ENCODE peak calls at places on chromosomes 3 and 15, in seven cellular contexts. One of them, this sample, is unnamed.

GRCh38 chr3:138442433-138442832 is 8.0 kb downstream of the ESYT3 start:
- DNase-seq in WERI-Rb-1: peak; percentile 74
- DNase-seq in H9: no peak
- DNase-seq in epithelial cell of esophagus: peak; percentile 61
- DNase-seq in K562: peak; percentile 83
- DNase-seq in A549: peak; percentile 78
- DNase-seq in neural crest cell: no peak
- DNase-seq in this sample: no peak

GRCh38 chr3:64214002-64214696 is 11.1 kb downstream of the PRICKLE2 start:
- DNase-seq in WERI-Rb-1: no peak
- DNase-seq in H9: no peak
- DNase-seq in epithelial cell of esophagus: peak; percentile 34
- DNase-seq in K562: no peak
- DNase-seq in A549: no peak
- DNase-seq in neural crest cell: no peak
- DNase-seq in this sample: no peak

GRCh38 chr15:83305696-83306291 is 21.3 kb upstream of the BNC1 start:
- DNase-seq in WERI-Rb-1: peak; percentile 68
- DNase-seq in H9: peak; percentile 40
- DNase-seq in epithelial cell of esophagus: peak; percentile 87
- DNase-seq in K562: no peak
- DNase-seq in A549: no peak
- DNase-seq in neural crest cell: no peak
- DNase-seq in this sample: no peak

GRCh38 chr3:141644931-141645330 is 93.2 kb upstream of the RNF7 start:
- DNase-seq in WERI-Rb-1: peak; percentile 61
- DNase-seq in H9: peak; percentile 93
- DNase-seq in epithelial cell of esophagus: peak; percentile 68
- DNase-seq in K562: peak; percentile 82
- DNase-seq in A549: peak; percentile 47
- DNase-seq in neural crest cell: peak; percentile 56
- DNase-seq in this sample: peak; percentile 78

GRCh38 chr3:175212896-175213295 is 353.8 kb downstream of the NAALADL2 start:
- DNase-seq in WERI-Rb-1: no peak
- DNase-seq in H9: no peak
- DNase-seq in epithelial cell of esophagus: peak; percentile 72
- DNase-seq in K562: no peak
- DNase-seq in A549: no peak
- DNase-seq in neural crest cell: no peak
- DNase-seq in this sample: no peak

GRCh38 chr3:8596706-8597514 is 47.7 kb downstream of the SSUH2 start:
- DNase-seq in WERI-Rb-1: no peak
- DNase-seq in H9: no peak
- DNase-seq in epithelial cell of esophagus: peak; percentile 84
- DNase-seq in K562: no peak
- DNase-seq in A549: no peak
- DNase-seq in neural crest cell: no peak
- DNase-seq in this sample: no peak

GRCh38 chr15:87354661-87355410 is 901.7 kb downstream of the NTRK3 start:
- DNase-seq in WERI-Rb-1: no peak
- DNase-seq in H9: no peak
- DNase-seq in epithelial cell of esophagus: peak; percentile 92
- DNase-seq in K562: no peak
- DNase-seq in A549: no peak
- DNase-seq in neural crest cell: no peak
- DNase-seq in this sample: no peak

GRCh38 chr15:38868326-38869114 is 303.9 kb upstream of the RASGRP1 start:
- DNase-seq in WERI-Rb-1: no peak
- DNase-seq in H9: no peak
- DNase-seq in epithelial cell of esophagus: peak; percentile 96
- DNase-seq in K562: no peak
- DNase-seq in A549: peak; percentile 88
- DNase-seq in neural crest cell: no peak
- DNase-seq in this sample: no peak

GRCh38 chr3:179026636-179027035 is 45.0 kb downstream of the ZMAT3 start:
- DNase-seq in WERI-Rb-1: no peak
- DNase-seq in H9: no peak
- DNase-seq in epithelial cell of esophagus: no peak
- DNase-seq in K562: no peak
- DNase-seq in A549: no peak
- DNase-seq in neural crest cell: no peak
- DNase-seq in this sample: no peak

GRCh38 chr3:55091381-55092225 is 163.7 kb upstream of the LRTM1 start:
- DNase-seq in WERI-Rb-1: no peak
- DNase-seq in H9: no peak
- DNase-seq in epithelial cell of esophagus: peak; percentile 20
- DNase-seq in K562: no peak
- DNase-seq in A549: no peak
- DNase-seq in neural crest cell: no peak
- DNase-seq in this sample: no peak

GRCh38 chr3:41881233-41881821 is 80.6 kb downstream of the ULK4 start:
- DNase-seq in WERI-Rb-1: no peak
- DNase-seq in H9: no peak
- DNase-seq in epithelial cell of esophagus: peak; percentile 49
- DNase-seq in K562: peak; percentile 61
- DNase-seq in A549: no peak
- DNase-seq in neural crest cell: no peak
- DNase-seq in this sample: no peak

GRCh38 chr3:72694398-72694797 is 153.8 kb downstream of the SHQ1 start:
- DNase-seq in WERI-Rb-1: no peak
- DNase-seq in H9: no peak
- DNase-seq in epithelial cell of esophagus: no peak
- DNase-seq in K562: no peak
- DNase-seq in A549: no peak
- DNase-seq in neural crest cell: no peak
- DNase-seq in this sample: no peak

GRCh38 chr15:43186003-43186353 is 775 bp downstream of the CCNDBP1 start:
- DNase-seq in WERI-Rb-1: no peak
- DNase-seq in H9: no peak
- DNase-seq in epithelial cell of esophagus: no peak
- DNase-seq in K562: no peak
- DNase-seq in A549: peak; percentile 16
- DNase-seq in neural crest cell: no peak
- DNase-seq in this sample: no peak

GRCh38 chr3:13012228-13012691 is 61.0 kb downstream of the IQSEC1 start:
- DNase-seq in WERI-Rb-1: no peak
- DNase-seq in H9: no peak
- DNase-seq in epithelial cell of esophagus: no peak
- DNase-seq in K562: no peak
- DNase-seq in A549: no peak
- DNase-seq in neural crest cell: no peak
- DNase-seq in this sample: no peak

GRCh38 chr3:183664913-183665381 is 29.5 kb downstream of the KLHL24 start:
- DNase-seq in WERI-Rb-1: no peak
- DNase-seq in H9: no peak
- DNase-seq in epithelial cell of esophagus: peak; percentile 32
- DNase-seq in K562: no peak
- DNase-seq in A549: no peak
- DNase-seq in neural crest cell: no peak
- DNase-seq in this sample: no peak

GRCh38 chr3:122392868-122393844 is 9.2 kb downstream of the FAM162A start:
- DNase-seq in WERI-Rb-1: no peak
- DNase-seq in H9: no peak
- DNase-seq in epithelial cell of esophagus: peak; percentile 55
- DNase-seq in K562: peak; percentile 43
- DNase-seq in A549: peak; percentile 43
- DNase-seq in neural crest cell: no peak
- DNase-seq in this sample: no peak

GRCh38 chr15:83112233-83112958 is 5.0 kb downstream of the TM6SF1 start:
- DNase-seq in WERI-Rb-1: no peak
- DNase-seq in H9: no peak
- DNase-seq in epithelial cell of esophagus: no peak
- DNase-seq in K562: no peak
- DNase-seq in A549: no peak
- DNase-seq in neural crest cell: no peak
- DNase-seq in this sample: no peak

GRCh38 chr3:48369685-48370329 is 2.2 kb upstream of the FBXW12 start:
- DNase-seq in WERI-Rb-1: no peak
- DNase-seq in H9: no peak
- DNase-seq in epithelial cell of esophagus: no peak
- DNase-seq in K562: peak; percentile 6
- DNase-seq in A549: no peak
- DNase-seq in neural crest cell: no peak
- DNase-seq in this sample: no peak

GRCh38 chr3:14458434-14459280 is 56.3 kb downstream of the SLC6A6 start:
- DNase-seq in WERI-Rb-1: peak; percentile 23
- DNase-seq in H9: no peak
- DNase-seq in epithelial cell of esophagus: peak; percentile 46
- DNase-seq in K562: no peak
- DNase-seq in A549: no peak
- DNase-seq in neural crest cell: no peak
- DNase-seq in this sample: no peak

GRCh38 chr3:113242091-113242581 is 30.8 kb downstream of the BOC start:
- DNase-seq in WERI-Rb-1: peak; percentile 24
- DNase-seq in H9: peak; percentile 19
- DNase-seq in epithelial cell of esophagus: no peak
- DNase-seq in K562: no peak
- DNase-seq in A549: no peak
- DNase-seq in neural crest cell: no peak
- DNase-seq in this sample: no peak

GRCh38 chr15:40766194-40766830 is 2.4 kb downstream of the GCHFR start:
- DNase-seq in WERI-Rb-1: no peak
- DNase-seq in H9: no peak
- DNase-seq in epithelial cell of esophagus: peak; percentile 18
- DNase-seq in K562: no peak
- DNase-seq in A549: no peak
- DNase-seq in neural crest cell: no peak
- DNase-seq in this sample: no peak

GRCh38 chr3:160003520-160004128 is 15.0 kb downstream of the IL12A start:
- DNase-seq in WERI-Rb-1: peak; percentile 75
- DNase-seq in H9: peak; percentile 82
- DNase-seq in epithelial cell of esophagus: peak; percentile 58
- DNase-seq in K562: peak; percentile 34
- DNase-seq in A549: peak; percentile 60
- DNase-seq in neural crest cell: peak; percentile 20
- DNase-seq in this sample: peak; percentile 67

GRCh38 chr3:122092460-122093165 is 37.5 kb downstream of the CD86 start:
- DNase-seq in WERI-Rb-1: peak; percentile 14
- DNase-seq in H9: peak; percentile 41
- DNase-seq in epithelial cell of esophagus: peak; percentile 86
- DNase-seq in K562: peak; percentile 28
- DNase-seq in A549: no peak
- DNase-seq in neural crest cell: no peak
- DNase-seq in this sample: no peak

GRCh38 chr15:43250785-43251184 is 15.9 kb downstream of the TGM5 start:
- DNase-seq in WERI-Rb-1: no peak
- DNase-seq in H9: no peak
- DNase-seq in epithelial cell of esophagus: peak; percentile 86
- DNase-seq in K562: no peak
- DNase-seq in A549: no peak
- DNase-seq in neural crest cell: no peak
- DNase-seq in this sample: no peak

GRCh38 chr3:190671658-190672057 is 157.8 kb downstream of the IL1RAP start:
- DNase-seq in WERI-Rb-1: no peak
- DNase-seq in H9: no peak
- DNase-seq in epithelial cell of esophagus: no peak
- DNase-seq in K562: no peak
- DNase-seq in A549: no peak
- DNase-seq in neural crest cell: no peak
- DNase-seq in this sample: no peak

GRCh38 chr3:87350367-87351199 is 74.2 kb upstream of the POU1F1 start:
- DNase-seq in WERI-Rb-1: no peak
- DNase-seq in H9: no peak
- DNase-seq in epithelial cell of esophagus: peak; percentile 59
- DNase-seq in K562: peak; percentile 43
- DNase-seq in A549: peak; percentile 43
- DNase-seq in neural crest cell: no peak
- DNase-seq in this sample: no peak

DNA sequence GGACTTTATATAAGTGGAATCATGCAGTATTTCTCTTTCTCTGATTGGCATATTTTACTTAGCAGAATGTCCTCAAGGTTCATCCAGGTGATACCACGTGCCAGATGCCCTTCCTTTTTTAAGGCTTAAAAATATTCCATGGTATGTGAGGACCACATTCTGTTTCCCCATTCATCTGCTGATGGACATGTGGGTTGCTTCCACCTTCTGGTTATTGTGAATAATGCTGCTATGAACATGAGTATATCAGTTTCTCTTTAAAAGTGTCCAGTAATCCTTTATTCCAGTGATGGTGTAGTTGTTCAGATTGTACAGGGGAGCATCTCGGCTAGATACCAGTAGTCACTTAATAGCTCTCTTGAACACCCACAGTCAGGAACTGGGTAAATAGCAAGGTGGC is 50.4 kb upstream of the ATG7 start:
- DNase-seq in WERI-Rb-1: no peak
- DNase-seq in H9: no peak
- DNase-seq in epithelial cell of esophagus: no peak
- DNase-seq in K562: no peak
- DNase-seq in A549: no peak
- DNase-seq in neural crest cell: no peak
- DNase-seq in this sample: no peak
- TF ChIP-seq CTCF in WERI-Rb-1: no peak
- TF ChIP-seq CTCF in H9: no peak
- TF ChIP-seq CTCF in epithelial cell of esophagus: peak; percentile 28
- TF ChIP-seq CTCF in K562: peak; percentile 31
- TF ChIP-seq CTCF in A549: no peak
- TF ChIP-seq CTCF in neural crest cell: no peak
- TF ChIP-seq CTCF in this sample: no peak

GRCh38 chr15:90818251-90819210 is 49.9 kb upstream of the FURIN start:
- DNase-seq in WERI-Rb-1: peak; percentile 57
- DNase-seq in H9: peak; percentile 68
- DNase-seq in epithelial cell of esophagus: no peak
- DNase-seq in K562: peak; percentile 42
- DNase-seq in A549: no peak
- DNase-seq in neural crest cell: no peak
- DNase-seq in this sample: peak; percentile 80
- TF ChIP-seq CTCF in WERI-Rb-1: peak; percentile 65
- TF ChIP-seq CTCF in H9: peak; percentile 59
- TF ChIP-seq CTCF in epithelial cell of esophagus: no peak
- TF ChIP-seq CTCF in K562: peak; percentile 32
- TF ChIP-seq CTCF in A549: no peak
- TF ChIP-seq CTCF in neural crest cell: no peak
- TF ChIP-seq CTCF in this sample: peak; percentile 50

GRCh38 chr3:37912052-37912733 is 50.5 kb downstream of the CTDSPL start:
- DNase-seq in WERI-Rb-1: peak; percentile 32
- DNase-seq in H9: no peak
- DNase-seq in epithelial cell of esophagus: peak; percentile 51
- DNase-seq in K562: no peak
- DNase-seq in A549: no peak
- DNase-seq in neural crest cell: no peak
- DNase-seq in this sample: no peak
- TF ChIP-seq CTCF in WERI-Rb-1: peak; percentile 59
- TF ChIP-seq CTCF in H9: peak; percentile 54
- TF ChIP-seq CTCF in epithelial cell of esophagus: peak; percentile 46
- TF ChIP-seq CTCF in K562: peak; percentile 52
- TF ChIP-seq CTCF in A549: no peak
- TF ChIP-seq CTCF in neural crest cell: peak; percentile 23
- TF ChIP-seq CTCF in this sample: no peak

GRCh38 chr3:107560166-107560565 is 37.4 kb downstream of the BBX start:
- DNase-seq in WERI-Rb-1: no peak
- DNase-seq in H9: no peak
- DNase-seq in epithelial cell of esophagus: no peak
- DNase-seq in K562: no peak
- DNase-seq in A549: no peak
- DNase-seq in neural crest cell: no peak
- DNase-seq in this sample: no peak

GRCh38 chr3:107557743-107558142 is 35.0 kb downstream of the BBX start:
- DNase-seq in WERI-Rb-1: no peak
- DNase-seq in H9: no peak
- DNase-seq in epithelial cell of esophagus: no peak
- DNase-seq in K562: no peak
- DNase-seq in A549: no peak
- DNase-seq in neural crest cell: no peak
- DNase-seq in this sample: no peak

GRCh38 chr3:107561980-107562379 is 39.2 kb downstream of the BBX start:
- DNase-seq in WERI-Rb-1: no peak
- DNase-seq in H9: no peak
- DNase-seq in epithelial cell of esophagus: peak; percentile 62
- DNase-seq in K562: no peak
- DNase-seq in A549: no peak
- DNase-seq in neural crest cell: no peak
- DNase-seq in this sample: no peak

GRCh38 chr3:107562979-107563531 is 40.3 kb downstream of the BBX start:
- DNase-seq in WERI-Rb-1: no peak
- DNase-seq in H9: no peak
- DNase-seq in epithelial cell of esophagus: no peak
- DNase-seq in K562: no peak
- DNase-seq in A549: no peak
- DNase-seq in neural crest cell: no peak
- DNase-seq in this sample: no peak
- TF ChIP-seq CTCF in WERI-Rb-1: no peak
- TF ChIP-seq CTCF in H9: no peak
- TF ChIP-seq CTCF in epithelial cell of esophagus: no peak
- TF ChIP-seq CTCF in K562: no peak
- TF ChIP-seq CTCF in A549: no peak
- TF ChIP-seq CTCF in neural crest cell: no peak
- TF ChIP-seq CTCF in this sample: no peak

This sample was measured in glutamatergic neuron.